ENCODE peak calls at places on chromosomes 13 and 19, in five cellular contexts. F, P, W, M and H are unnamed samples.

GRCh38 chr13:113454936-113455335 is 1.6 kb upstream of the ADPRHL1 start:
- DNase-seq in F (no peak), P (no peak), W (no peak), M (peak), H (no peak)

GRCh38 chr13:30957258-30957943 is 24.9 kb downstream of the TEX26 start:
- DNase-seq in F (no peak), P (no peak), W (no peak), M (no peak), H (no peak)

GRCh38 chr19:41616785-41617621 is 9.9 kb downstream of the CEACAM4 start:
- DNase-seq in F (no peak), P (no peak), W (no peak), M (no peak), H (peak)

GRCh38 chr13:26477681-26478080 is 79.8 kb upstream of the WASF3 start:
- DNase-seq in F (no peak), P (no peak), W (no peak), M (no peak), H (no peak)

GRCh38 chr19:3253270-3253669 is 28.8 kb downstream of the CELF5 start:
- DNase-seq in F (no peak), P (no peak), W (no peak), M (no peak), H (peak)

GRCh38 chr19:39144487-39145071 is 19.0 kb downstream of the PAK4 start:
- DNase-seq in F (no peak), P (no peak), W (peak), M (no peak), H (peak)

GRCh38 chr19:37941820-37942515 is 35.0 kb downstream of the SIPA1L3 start:
- DNase-seq in F (no peak), P (peak), W (no peak), M (no peak), H (no peak)

GRCh38 chr13:52455677-52456041 is 381 bp downstream of the CKAP2 start:
- DNase-seq in F (peak), P (peak), W (peak), M (peak), H (peak)

GRCh38 chr19:3692141-3693029 is 7.9 kb downstream of the PIP5K1C start:
- DNase-seq in F (peak), P (no peak), W (no peak), M (peak), H (no peak)

GRCh38 chr19:8017808-8018207 is 12.4 kb upstream of the ELAVL1 start:
- DNase-seq in F (peak), P (no peak), W (no peak), M (peak), H (no peak)

GRCh38 chr19:15419413-15420025 is 731 bp upstream of the AKAP8L start:
- DNase-seq in F (no peak), P (no peak), W (no peak), M (no peak), H (peak)

GRCh38 chr13:45325806-45326205 is 15.2 kb downstream of the TPT1 start:
- DNase-seq in F (no peak), P (no peak), W (peak), M (peak), H (peak)

GRCh38 chr13:56356690-56357089 is 784.0 kb upstream of the PRR20A start:
- DNase-seq in F (no peak), P (no peak), W (no peak), M (no peak), H (no peak)

GRCh38 chr13:72246396-72246795 is 379.4 kb upstream of the DACH1 start:
- DNase-seq in F (no peak), P (no peak), W (no peak), M (no peak), H (no peak)

DNA sequence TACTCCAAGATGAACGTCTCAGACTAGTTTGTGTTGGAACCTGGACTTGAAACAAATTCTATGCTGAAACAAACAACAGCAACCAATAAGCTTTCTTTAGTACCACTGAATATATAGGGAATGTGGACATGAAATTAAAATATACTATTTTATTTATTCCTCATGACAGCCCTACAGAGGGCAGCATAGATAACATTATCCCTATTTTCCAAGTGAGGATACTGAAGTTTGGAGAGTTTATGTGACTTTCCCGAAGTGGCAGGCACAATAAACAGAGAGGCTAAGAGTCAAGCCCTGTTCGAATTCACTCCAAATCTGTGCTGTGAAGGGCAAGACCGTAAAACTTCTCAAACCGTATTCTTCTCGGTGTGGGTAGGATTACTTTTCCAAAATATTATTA is 509.9 kb upstream of the GPC6 start:
- DNase-seq in F (no peak), P (no peak), W (peak), M (no peak), H (peak)
- TF ChIP-seq CTCF in F (no peak), P (peak), W (peak), M (no peak), H (peak)

GRCh38 chr19:10928563-10929401 is at the start of the genes TIMM29 and YIPF2:
- DNase-seq in F (peak), P (peak), W (peak), M (peak), H (peak)
- TF ChIP-seq CTCF in F (no peak), P (no peak), W (no peak), M (no peak), H (no peak)

DNA sequence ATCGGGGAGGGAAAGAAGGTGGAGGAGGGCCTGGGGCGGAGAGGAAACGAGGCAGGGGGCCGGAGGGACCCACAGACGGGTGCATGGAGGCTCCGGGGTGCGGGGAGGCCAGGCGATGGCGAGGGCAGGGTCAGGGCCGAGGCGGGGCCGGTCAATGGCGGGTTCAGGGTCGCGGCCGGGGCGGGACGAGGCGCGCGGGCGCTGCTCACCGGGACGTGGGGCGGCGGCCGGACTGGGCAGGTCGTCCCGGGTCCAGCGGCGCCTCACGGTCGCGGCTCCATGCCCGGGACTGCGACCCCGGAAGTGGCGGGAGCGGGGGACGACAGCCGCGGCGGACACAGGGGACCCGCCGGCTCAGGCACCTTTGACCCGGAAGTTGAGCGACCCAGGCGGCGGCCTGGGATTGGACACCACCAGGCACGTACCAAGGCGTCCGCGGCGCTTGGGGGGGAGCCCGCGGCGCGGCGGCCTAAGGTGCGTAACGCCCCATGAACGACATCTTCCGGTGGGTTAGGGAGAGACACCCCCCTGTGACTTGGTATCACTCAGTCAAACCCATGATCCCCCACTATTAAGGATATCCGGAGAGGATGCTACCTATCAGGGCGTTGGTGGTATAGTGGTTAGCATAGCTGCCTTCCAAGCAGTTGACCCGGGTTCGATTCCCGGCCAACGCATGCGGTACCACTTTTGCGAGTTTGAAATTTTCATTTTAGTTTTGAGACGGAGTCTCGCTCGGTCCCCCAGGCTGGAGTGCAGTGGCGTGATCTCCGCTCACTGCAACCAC is at the start of gene DPP9:
- DNase-seq in F (peak), P (peak), W (peak), M (peak), H (peak)
- TF ChIP-seq CTCF in F (no peak), P (peak), W (peak), M (peak), H (no peak)

GRCh38 chr19:35474104-35474503 is 16.2 kb downstream of the KRTDAP start:
- DNase-seq in F (no peak), P (no peak), W (no peak), M (no peak), H (no peak)

GRCh38 chr19:35476149-35476548 is 14.1 kb downstream of the KRTDAP start:
- DNase-seq in F (no peak), P (no peak), W (no peak), M (no peak), H (no peak)

GRCh38 chr19:35483089-35483488 is 7.2 kb downstream of the KRTDAP start:
- DNase-seq in F (no peak), P (no peak), W (no peak), M (no peak), H (no peak)

GRCh38 chr19:35478794-35479193 is 11.5 kb downstream of the KRTDAP start:
- DNase-seq in F (no peak), P (no peak), W (no peak), M (no peak), H (no peak)

DNA sequence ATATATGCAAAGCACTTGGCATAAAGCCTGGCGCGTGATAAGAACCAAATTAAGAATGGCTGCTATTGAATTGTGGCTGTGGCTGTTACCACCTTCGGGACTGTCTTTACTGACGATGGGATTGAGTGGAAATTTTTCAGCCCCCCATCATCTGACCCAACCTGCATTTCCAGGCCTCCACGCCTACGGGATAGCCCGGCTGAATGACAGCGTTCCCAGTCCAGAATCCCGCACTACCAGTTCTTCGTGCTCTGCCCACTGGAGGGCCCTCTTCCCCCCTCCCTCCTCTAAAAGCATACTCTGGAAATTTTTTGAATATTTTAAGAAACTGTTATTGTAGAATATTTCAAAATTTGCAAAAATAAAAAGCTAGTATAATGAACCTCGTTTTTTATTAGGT is 11.0 kb downstream of the KRTDAP start:
- DNase-seq in F (no peak), P (no peak), W (no peak), M (no peak), H (no peak)
- TF ChIP-seq CTCF in F (no peak), P (no peak), W (no peak), M (no peak), H (no peak)

GRCh38 chr13:105513448-105513847 is 1022.0 kb downstream of the EFNB2 start:
- DNase-seq in F (no peak), P (no peak), W (no peak), M (peak), H (no peak)

GRCh38 chr13:105519766-105520165 is 1015.7 kb downstream of the EFNB2 start:
- DNase-seq in F (no peak), P (no peak), W (no peak), M (no peak), H (no peak)

DNA sequence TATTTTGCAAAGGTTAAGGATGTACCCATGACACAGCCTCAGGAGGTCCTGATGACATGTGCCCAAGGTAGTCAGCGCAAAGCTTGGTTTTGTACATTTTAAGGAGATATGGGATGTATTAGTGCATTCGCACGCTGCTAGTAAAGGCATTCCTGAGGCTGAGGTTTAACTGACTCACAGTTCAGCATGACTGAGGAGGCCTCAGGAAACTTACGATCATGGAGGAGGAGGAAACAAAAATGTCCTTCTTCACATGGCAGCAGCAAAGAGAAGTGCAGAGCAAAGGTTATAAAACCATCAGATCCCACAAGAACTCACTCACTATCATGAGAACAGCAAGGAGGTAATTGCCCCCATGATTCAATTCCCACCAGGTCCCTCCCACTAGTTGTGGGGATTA is 1017.4 kb downstream of the EFNB2 start:
- DNase-seq in F (no peak), P (no peak), W (peak), M (no peak), H (peak)
- TF ChIP-seq CTCF in F (no peak), P (no peak), W (no peak), M (no peak), H (no peak)

DNA sequence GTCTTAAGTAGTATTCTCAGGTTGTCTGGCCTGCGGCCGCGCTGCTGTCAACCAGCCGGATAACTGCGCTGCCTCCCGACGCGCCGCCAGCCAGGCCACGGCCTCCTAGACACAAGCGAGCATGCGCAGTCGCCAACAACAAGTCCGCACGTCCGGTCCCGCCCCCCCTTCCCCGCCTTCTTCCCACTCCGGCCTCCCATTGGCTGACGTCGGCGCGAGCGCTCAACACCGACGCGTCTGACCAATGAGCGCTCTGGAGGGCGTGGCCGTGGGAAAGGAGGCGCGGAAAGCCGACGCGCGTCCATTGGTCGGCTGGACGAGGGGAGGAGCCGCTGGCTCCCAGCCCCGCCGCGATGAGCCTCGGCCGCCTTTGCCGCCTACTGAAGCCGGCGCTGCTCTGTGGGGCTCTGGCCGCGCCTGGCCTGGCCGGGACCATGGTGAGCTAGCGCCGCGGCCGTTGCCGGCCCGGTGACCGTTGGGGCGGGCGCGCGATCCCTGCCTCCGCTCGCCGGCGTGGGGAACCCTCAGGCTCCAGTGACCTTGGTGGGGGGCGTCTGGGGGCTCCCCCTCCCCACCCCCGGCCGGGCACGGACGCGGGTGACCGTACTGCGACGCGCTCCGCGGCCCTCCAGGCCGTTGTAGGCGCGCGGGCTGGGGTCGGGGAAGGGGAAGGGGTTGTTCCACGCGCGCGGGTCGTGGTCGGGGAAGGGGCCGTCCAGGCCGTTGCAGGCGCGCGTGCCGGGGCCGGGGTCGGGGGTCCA is at the start of gene GPX4:
- DNase-seq in F (peak), P (peak), W (peak), M (peak), H (peak)
- TF ChIP-seq CTCF in F (no peak), P (no peak), W (no peak), M (no peak), H (no peak)

GRCh38 chr19:18502633-18503294 is 19.1 kb downstream of the ELL start:
- DNase-seq in F (no peak), P (no peak), W (no peak), M (no peak), H (no peak)
- TF ChIP-seq CTCF in F (no peak), P (no peak), W (no peak), M (no peak), H (no peak)

DNA sequence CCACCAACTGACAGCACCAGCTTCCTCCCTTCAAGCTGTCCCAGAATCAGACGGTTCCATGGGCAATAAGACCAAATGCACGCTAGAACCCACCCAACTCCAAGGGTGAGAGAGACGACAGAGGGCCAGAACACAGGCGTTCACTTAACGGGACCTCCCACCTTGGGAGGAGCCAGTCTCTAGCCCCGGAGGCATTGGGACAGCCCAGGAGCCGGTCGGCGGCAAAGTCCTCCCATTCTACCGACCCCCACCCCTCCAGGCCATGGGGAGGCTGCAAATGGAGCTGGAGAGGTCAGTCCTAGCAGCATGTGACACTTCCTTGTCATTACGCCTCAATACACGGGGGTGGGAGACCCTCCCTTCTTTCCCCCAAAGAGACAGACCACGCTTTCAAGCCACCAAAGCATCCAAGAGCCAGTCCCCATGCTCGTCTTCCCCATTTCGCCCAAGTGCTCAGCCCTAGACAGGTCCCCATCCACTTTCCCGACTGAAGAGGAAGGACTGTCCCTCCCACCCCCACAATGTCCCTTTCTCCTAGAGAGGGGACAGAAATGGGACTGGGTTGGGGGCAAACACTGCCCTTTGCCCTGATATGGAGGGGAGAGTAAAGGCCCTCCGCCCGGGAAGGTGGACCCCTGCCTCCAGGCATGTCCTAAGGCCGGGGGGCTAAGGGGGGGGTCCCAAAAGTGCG is 967 bp downstream of the KHSRP start:
- DNase-seq in F (no peak), P (no peak), W (peak), M (peak), H (peak)
- TF ChIP-seq CTCF in F (no peak), P (no peak), W (no peak), M (no peak), H (no peak)

GRCh38 chr13:24671367-24672117 is 8.7 kb upstream of the ATP12A start:
- DNase-seq in F (no peak), P (peak), W (peak), M (peak), H (peak)
- TF ChIP-seq CTCF in F (peak), P (peak), W (peak), M (peak), H (peak)